ENCODE peak calls at places on chromosomes 2 and 18, in ten cellular contexts. D is activated T-cell treated with anti-CD3 and anti-CD28 coated beads for 1 hour; B is SJSA1; V is kidney tubule cell; N is NCI-H1092; R is activated T-helper 1 cell treated with Interleukin-2 at 50 U/mL for 16 hours; Y is ACHN; O is stimulated activated CD4-positive, alpha-beta T cell treated with anti-CD3 and anti-CD28 coated beads, Interleukin-2, amount 100 ng/mL, for 4 hours; A is GM19239; M is NCI-H2171 treated with DMSO at 0.1 percent for 48 hours. I is an unnamed sample.
A peak's percentile ranks its signal among the peaks of the same experiment; 100 is the strongest.

GRCh38 chr2:118227698-118228508 is 139.6 kb downstream of the INSIG2 start:
- DNase-seq in D (no peak), M (no peak), N (no peak), B (no peak), R (no peak), A (no peak), Y (no peak), O (no peak), V (no peak), I (no peak)

GRCh38 chr2:208064220-208064951 is 39.1 kb upstream of the PLEKHM3 start:
- DNase-seq in M (no peak), R (no peak), A (no peak), N (no peak), B (peak; percentile 53), Y (peak; percentile 83), D (no peak), V (peak; percentile 87), O (no peak), I (peak; percentile 93)

GRCh38 chr2:43127208-43127940 is 99.0 kb downstream of the ZFP36L2 start:
- DNase-seq in D (peak; percentile 92), O (peak; percentile 81), Y (no peak), M (no peak), R (peak; percentile 84), B (peak; percentile 77), N (no peak), A (no peak), V (peak; percentile 41), I (peak; percentile 75)

GRCh38 chr2:230601510-230601909 is 111.1 kb upstream of the CAB39 start:
- DNase-seq in V (no peak), B (no peak), O (no peak), D (no peak), A (no peak), M (no peak), R (no peak), Y (no peak), N (no peak), I (no peak)

GRCh38 chr18:13461488-13461887 is 242.9 kb downstream of the LDLRAD4 start:
- DNase-seq in M (no peak), B (no peak), R (no peak), N (no peak), V (no peak), O (no peak), Y (no peak), D (no peak), A (no peak), I (no peak)

GRCh38 chr18:23244431-23244830 is 109.1 kb downstream of the CABLES1 start:
- DNase-seq in A (no peak), B (no peak), D (no peak), M (peak; percentile 92), V (no peak), O (no peak), R (no peak), Y (no peak), N (peak; percentile 41), I (no peak)

GRCh38 chr2:241908686-241909420 is 39.3 kb downstream of the RTP5 start:
- DNase-seq in M (no peak), Y (no peak), D (no peak), O (no peak), A (no peak), B (no peak), N (no peak), V (no peak), R (no peak), I (no peak)

GRCh38 chr2:61853086-61853847 is 593 bp downstream of the FAM161A start:
- DNase-seq in D (no peak), R (no peak), A (peak; percentile 37), Y (peak; percentile 80), M (peak; percentile 45), N (no peak), O (no peak), V (peak; percentile 70), B (peak; percentile 72), I (peak; percentile 75)

GRCh38 chr2:69034845-69035244 is 21.9 kb downstream of the ANTXR1 start:
- DNase-seq in B (no peak), O (no peak), Y (no peak), A (no peak), M (no peak), D (no peak), N (no peak), R (no peak), V (no peak), I (no peak)

GRCh38 chr2:64470071-64470470 is 16.1 kb downstream of the LGALSL start:
- DNase-seq in N (no peak), R (no peak), D (no peak), B (no peak), O (no peak), A (no peak), M (no peak), V (no peak), Y (no peak), I (no peak)

GRCh38 chr2:221156335-221156734 is 415.8 kb downstream of the EPHA4 start:
- DNase-seq in M (peak; percentile 71), O (no peak), B (no peak), D (no peak), Y (no peak), A (no peak), N (no peak), R (no peak), V (no peak), I (no peak)

GRCh38 chr2:3348771-3349170 is 28.8 kb downstream of the EIPR1 start:
- DNase-seq in Y (no peak), M (no peak), V (peak; percentile 49), R (no peak), B (no peak), D (no peak), N (peak; percentile 44), O (no peak), A (no peak), I (no peak)

GRCh38 chr2:238573065-238573778 is 146.5 kb downstream of the ASB1 start:
- DNase-seq in A (peak; percentile 71), O (no peak), B (no peak), Y (peak; percentile 12), R (no peak), N (no peak), D (no peak), V (peak; percentile 13), M (no peak), I (peak; percentile 23)

GRCh38 chr2:40466332-40466731 is 14.4 kb upstream of the SLC8A1 start:
- DNase-seq in Y (no peak), A (no peak), M (no peak), B (no peak), V (no peak), D (no peak), N (no peak), R (no peak), O (no peak), I (no peak)

GRCh38 chr18:24400587-24400986 is 3.0 kb upstream of the OSBPL1A start:
- DNase-seq in V (peak; percentile 32), A (no peak), N (no peak), R (no peak), O (no peak), Y (no peak), M (no peak), D (no peak), B (no peak), I (peak; percentile 27)

GRCh38 chr2:85577386-85578242 is at the start of gene VAMP8:
- DNase-seq in D (peak; percentile 52), M (no peak), R (peak; percentile 55), O (peak; percentile 45), B (no peak), V (peak; percentile 81), N (no peak), Y (peak; percentile 57), A (peak; percentile 69), I (peak; percentile 31)

GRCh38 chr2:221124542-221125235 is 447.4 kb downstream of the EPHA4 start:
- DNase-seq in B (no peak), M (peak; percentile 89), Y (no peak), R (no peak), A (no peak), V (no peak), N (peak; percentile 37), D (no peak), O (no peak), I (peak; percentile 66)

GRCh38 chr2:96769816-96770215 is 9.1 kb downstream of the CNNM4 start:
- DNase-seq in V (no peak), O (no peak), R (no peak), N (no peak), D (no peak), A (no peak), M (no peak), B (no peak), Y (no peak), I (no peak)

GRCh38 chr2:28583899-28584553 is 88.2 kb downstream of the PLB1 start:
- DNase-seq in D (peak; percentile 19), B (peak; percentile 97), N (no peak), R (no peak), V (peak; percentile 96), O (peak; percentile 78), A (no peak), M (peak; percentile 14), Y (peak; percentile 96), I (peak; percentile 98)

GRCh38 chr2:157627594-157628281 is 926 bp downstream of the ACVR1C start:
- DNase-seq in O (peak; percentile 32), B (no peak), Y (peak; percentile 7), D (peak; percentile 13), V (peak; percentile 29), R (peak; percentile 15), N (peak; percentile 8), M (peak; percentile 68), A (no peak), I (peak; percentile 23)

GRCh38 chr18:2889761-2890192 is 43.0 kb downstream of the EMILIN2 start:
- DNase-seq in O (no peak), V (no peak), A (no peak), Y (no peak), M (no peak), D (no peak), R (no peak), N (no peak), B (peak; percentile 9), I (no peak)

GRCh38 chr18:32549248-32549842 is 78.7 kb upstream of the GAREM1 start:
- DNase-seq in V (peak; percentile 59), O (peak; percentile 19), R (peak; percentile 2), B (no peak), N (peak; percentile 82), A (peak; percentile 6), Y (peak; percentile 35), M (peak; percentile 56), D (peak; percentile 19), I (peak; percentile 54)

GRCh38 chr18:7645756-7646155 is 78.6 kb downstream of the PTPRM start:
- DNase-seq in V (peak; percentile 68), N (no peak), A (no peak), Y (no peak), R (no peak), D (no peak), M (peak; percentile 44), O (no peak), B (no peak), I (no peak)

GRCh38 chr2:221389421-221389820 is 182.7 kb downstream of the EPHA4 start:
- DNase-seq in D (no peak), R (no peak), N (no peak), A (no peak), Y (no peak), V (no peak), M (no peak), B (no peak), O (no peak), I (no peak)

GRCh38 chr2:231684314-231685223 is 23.8 kb upstream of the PTMA start:
- DNase-seq in R (no peak), M (peak; percentile 75), O (no peak), B (no peak), A (no peak), D (no peak), V (no peak), N (peak; percentile 86), Y (no peak), I (no peak)

GRCh38 chr18:48948112-48949050 is 2.4 kb downstream of the SMAD7 start:
- DNase-seq in B (peak; percentile 94), V (peak; percentile 68), N (peak; percentile 33), M (peak; percentile 30), A (no peak), R (peak; percentile 25), O (no peak), Y (no peak), D (peak; percentile 44), I (peak; percentile 74)

GRCh38 chr2:21008014-21008789 is 35.7 kb downstream of the APOB start:
- DNase-seq in O (no peak), B (no peak), V (no peak), R (no peak), M (no peak), A (no peak), N (no peak), D (no peak), Y (no peak), I (no peak)

GRCh38 chr2:134603966-134604365 is 114.8 kb downstream of the TMEM163 start:
- DNase-seq in V (no peak), Y (no peak), D (no peak), R (no peak), B (no peak), O (no peak), A (no peak), N (no peak), M (peak; percentile 40), I (no peak)